ENCODE peak calls at places on chromosomes 4 and X, in five cellular contexts. D is ecto neural progenitor cell, M is GM20000, B is hypothalamus, R is right atrium auricular region. P is an unnamed sample.

GRCh38 chrX:6307156-6307555 is 78.5 kb upstream of the NLGN4X start:
- DNase-seq in D (no peak), M (no peak), B (no peak), R (no peak), P (no peak)

GRCh38 chrX:13167444-13168207 is 123.2 kb upstream of the FAM9C start:
- DNase-seq in D (no peak), M (peak), B (no peak), R (peak), P (no peak)

GRCh38 chr4:70713453-70714026 is 8.2 kb upstream of the RUFY3 start:
- DNase-seq in D (no peak), M (peak), B (no peak), R (no peak), P (no peak)

GRCh38 chr4:77176606-77177005 is 19.6 kb downstream of the CCNG2 start:
- DNase-seq in D (peak), M (no peak), B (no peak), R (no peak), P (no peak)

GRCh38 chr4:181017038-181017437 is 1226.2 kb upstream of the TENM3 start:
- DNase-seq in D (no peak), M (no peak), B (no peak), R (no peak), P (no peak)

GRCh38 chr4:83335691-83336090 is 1.0 kb upstream of the HPSE start:
- DNase-seq in D (no peak), M (no peak), B (no peak), R (no peak), P (no peak)

GRCh38 chrX:50536955-50537354 is 66.3 kb upstream of the DGKK start:
- DNase-seq in D (no peak), M (no peak), B (no peak), R (no peak), P (no peak)

GRCh38 chr4:170139764-170140163 is 50.0 kb upstream of the AADAT start:
- DNase-seq in D (no peak), M (no peak), B (no peak), R (no peak), P (no peak)

GRCh38 chr4:122691988-122692387 is 40.5 kb upstream of the BBS12 start:
- DNase-seq in D (no peak), M (no peak), B (no peak), R (no peak), P (no peak)

GRCh38 chr4:68257719-68258118 is 12.2 kb upstream of the TMPRSS11B start:
- DNase-seq in D (no peak), M (no peak), B (no peak), R (no peak), P (no peak)

GRCh38 chrX:25524150-25524549 is 508.4 kb upstream of the ARX start:
- DNase-seq in D (no peak), M (no peak), B (no peak), R (no peak), P (no peak)

GRCh38 chrX:66654411-66654810 is 15.5 kb upstream of the EDA2R start:
- DNase-seq in D (no peak), M (no peak), B (no peak), R (no peak), P (no peak)

GRCh38 chrX:23317799-23318724 is 16.6 kb upstream of the PTCHD1 start:
- DNase-seq in D (peak), M (peak), B (no peak), R (no peak), P (no peak)

GRCh38 chr4:80500593-80500992 is 165.1 kb downstream of the CFAP299 start:
- DNase-seq in D (no peak), M (no peak), B (no peak), R (no peak), P (peak)

GRCh38 chrX:39309018-39309620 is 507.9 kb downstream of the MID1IP1 start:
- DNase-seq in D (no peak), M (peak), B (no peak), R (no peak), P (peak)

GRCh38 chr4:24405926-24406325 is 178.4 kb downstream of the DHX15 start:
- DNase-seq in D (no peak), M (no peak), B (no peak), R (no peak), P (no peak)

GRCh38 chrX:29535212-29536162 is 679.9 kb upstream of the MAGEB2 start:
- DNase-seq in D (no peak), M (no peak), B (no peak), R (no peak), P (no peak)

GRCh38 chrX:149004936-149005335 is 500.2 kb downstream of the IDS start:
- DNase-seq in D (no peak), M (peak), B (no peak), R (no peak), P (no peak)

GRCh38 chr4:159018062-159018629 is 84.7 kb upstream of the RAPGEF2 start:
- DNase-seq in D (no peak), M (peak), B (no peak), R (no peak), P (no peak)

GRCh38 chr4:110042540-110043517 is 130.1 kb downstream of the EGF start:
- DNase-seq in D (no peak), M (no peak), B (no peak), R (no peak), P (no peak)